ENCODE peak calls at places on chromosomes 4 and X, in ten cellular contexts. One of them, this sample, is unnamed.

GRCh38 chr4:25551608-25552007 is 104.0 kb upstream of the SLC34A2 start:
- DNase-seq in tibial nerve: no peak
- DNase-seq in T-helper 1 cell: no peak
- DNase-seq in stimulated activated CD4-positive, alpha-beta T cell treated with anti-CD3 and anti-CD28 coated beads, Interleukin-1b, Interleukin-23, amount 100 ng/mL, for 1 hour: no peak
- DNase-seq in NAMALWA: no peak
- DNase-seq in germinal center: no peak
- DNase-seq in AML-193: no peak
- DNase-seq in anterior cingulate cortex: no peak
- DNase-seq in ureter: peak; percentile 52
- DNase-seq in mucosa of gallbladder: peak; percentile 53
- DNase-seq in this sample: no peak

GRCh38 chrX:129360175-129360574 is 163.1 kb downstream of the SMARCA1 start:
- DNase-seq in tibial nerve: peak; percentile 45
- DNase-seq in T-helper 1 cell: no peak
- DNase-seq in stimulated activated CD4-positive, alpha-beta T cell treated with anti-CD3 and anti-CD28 coated beads, Interleukin-1b, Interleukin-23, amount 100 ng/mL, for 1 hour: no peak
- DNase-seq in NAMALWA: peak; percentile 62
- DNase-seq in germinal center: peak; percentile 5
- DNase-seq in AML-193: peak; percentile 23
- DNase-seq in anterior cingulate cortex: no peak
- DNase-seq in ureter: no peak
- DNase-seq in mucosa of gallbladder: peak; percentile 32
- DNase-seq in this sample: peak; percentile 2

GRCh38 chrX:68079961-68080360 is 353.3 kb downstream of the OPHN1 start:
- DNase-seq in tibial nerve: no peak
- DNase-seq in T-helper 1 cell: no peak
- DNase-seq in stimulated activated CD4-positive, alpha-beta T cell treated with anti-CD3 and anti-CD28 coated beads, Interleukin-1b, Interleukin-23, amount 100 ng/mL, for 1 hour: no peak
- DNase-seq in NAMALWA: no peak
- DNase-seq in germinal center: no peak
- DNase-seq in AML-193: no peak
- DNase-seq in anterior cingulate cortex: no peak
- DNase-seq in ureter: no peak
- DNase-seq in mucosa of gallbladder: no peak
- DNase-seq in this sample: no peak

GRCh38 chr4:96073446-96073845 is 233.6 kb downstream of the PDHA2 start:
- DNase-seq in tibial nerve: no peak
- DNase-seq in T-helper 1 cell: no peak
- DNase-seq in stimulated activated CD4-positive, alpha-beta T cell treated with anti-CD3 and anti-CD28 coated beads, Interleukin-1b, Interleukin-23, amount 100 ng/mL, for 1 hour: no peak
- DNase-seq in NAMALWA: no peak
- DNase-seq in germinal center: no peak
- DNase-seq in AML-193: no peak
- DNase-seq in anterior cingulate cortex: no peak
- DNase-seq in ureter: no peak
- DNase-seq in mucosa of gallbladder: no peak
- DNase-seq in this sample: no peak

GRCh38 chrX:125673758-125674157 is 354.1 kb downstream of the TEX13C start:
- DNase-seq in tibial nerve: no peak
- DNase-seq in T-helper 1 cell: no peak
- DNase-seq in stimulated activated CD4-positive, alpha-beta T cell treated with anti-CD3 and anti-CD28 coated beads, Interleukin-1b, Interleukin-23, amount 100 ng/mL, for 1 hour: no peak
- DNase-seq in NAMALWA: no peak
- DNase-seq in germinal center: no peak
- DNase-seq in AML-193: no peak
- DNase-seq in anterior cingulate cortex: no peak
- DNase-seq in ureter: no peak
- DNase-seq in mucosa of gallbladder: no peak
- DNase-seq in this sample: no peak

GRCh38 chr4:142236268-142236667 is 599.9 kb downstream of the IL15 start:
- DNase-seq in tibial nerve: no peak
- DNase-seq in T-helper 1 cell: no peak
- DNase-seq in stimulated activated CD4-positive, alpha-beta T cell treated with anti-CD3 and anti-CD28 coated beads, Interleukin-1b, Interleukin-23, amount 100 ng/mL, for 1 hour: no peak
- DNase-seq in NAMALWA: no peak
- DNase-seq in germinal center: no peak
- DNase-seq in AML-193: no peak
- DNase-seq in anterior cingulate cortex: no peak
- DNase-seq in ureter: no peak
- DNase-seq in mucosa of gallbladder: no peak
- DNase-seq in this sample: no peak

GRCh38 chr4:184802203-184803015 is 23.4 kb downstream of the ACSL1 start:
- DNase-seq in tibial nerve: no peak
- DNase-seq in T-helper 1 cell: no peak
- DNase-seq in stimulated activated CD4-positive, alpha-beta T cell treated with anti-CD3 and anti-CD28 coated beads, Interleukin-1b, Interleukin-23, amount 100 ng/mL, for 1 hour: no peak
- DNase-seq in NAMALWA: no peak
- DNase-seq in germinal center: no peak
- DNase-seq in AML-193: no peak
- DNase-seq in anterior cingulate cortex: no peak
- DNase-seq in ureter: no peak
- DNase-seq in mucosa of gallbladder: no peak
- DNase-seq in this sample: no peak

GRCh38 chr4:188934320-188934975 is 795.2 kb downstream of the TRIML1 start:
- DNase-seq in tibial nerve: no peak
- DNase-seq in T-helper 1 cell: no peak
- DNase-seq in stimulated activated CD4-positive, alpha-beta T cell treated with anti-CD3 and anti-CD28 coated beads, Interleukin-1b, Interleukin-23, amount 100 ng/mL, for 1 hour: no peak
- DNase-seq in NAMALWA: no peak
- DNase-seq in germinal center: no peak
- DNase-seq in AML-193: no peak
- DNase-seq in anterior cingulate cortex: no peak
- DNase-seq in ureter: no peak
- DNase-seq in mucosa of gallbladder: peak; percentile 79
- DNase-seq in this sample: no peak

GRCh38 chrX:12894074-12894691 is 12.2 kb upstream of the TLR8 start:
- DNase-seq in tibial nerve: peak; percentile 29
- DNase-seq in T-helper 1 cell: peak; percentile 8
- DNase-seq in stimulated activated CD4-positive, alpha-beta T cell treated with anti-CD3 and anti-CD28 coated beads, Interleukin-1b, Interleukin-23, amount 100 ng/mL, for 1 hour: no peak
- DNase-seq in NAMALWA: peak; percentile 78
- DNase-seq in germinal center: peak; percentile 56
- DNase-seq in AML-193: peak; percentile 13
- DNase-seq in anterior cingulate cortex: no peak
- DNase-seq in ureter: no peak
- DNase-seq in mucosa of gallbladder: no peak
- DNase-seq in this sample: peak; percentile 0

GRCh38 chr4:8688041-8688907 is 95.7 kb downstream of the CPZ start:
- DNase-seq in tibial nerve: no peak
- DNase-seq in T-helper 1 cell: no peak
- DNase-seq in stimulated activated CD4-positive, alpha-beta T cell treated with anti-CD3 and anti-CD28 coated beads, Interleukin-1b, Interleukin-23, amount 100 ng/mL, for 1 hour: no peak
- DNase-seq in NAMALWA: no peak
- DNase-seq in germinal center: peak; percentile 29
- DNase-seq in AML-193: no peak
- DNase-seq in anterior cingulate cortex: peak; percentile 5
- DNase-seq in ureter: no peak
- DNase-seq in mucosa of gallbladder: no peak
- DNase-seq in this sample: peak; percentile 30

GRCh38 chrX:1144293-1144692 is 68.2 kb downstream of the CRLF2 start:
- DNase-seq in tibial nerve: no peak
- DNase-seq in T-helper 1 cell: no peak
- DNase-seq in stimulated activated CD4-positive, alpha-beta T cell treated with anti-CD3 and anti-CD28 coated beads, Interleukin-1b, Interleukin-23, amount 100 ng/mL, for 1 hour: no peak
- DNase-seq in NAMALWA: no peak
- DNase-seq in germinal center: no peak
- DNase-seq in AML-193: no peak
- DNase-seq in anterior cingulate cortex: no peak
- DNase-seq in ureter: no peak
- DNase-seq in mucosa of gallbladder: no peak
- DNase-seq in this sample: no peak

GRCh38 chr4:165326831-165327210 is 648 bp upstream of the MSMO1 start:
- DNase-seq in tibial nerve: no peak
- DNase-seq in T-helper 1 cell: no peak
- DNase-seq in stimulated activated CD4-positive, alpha-beta T cell treated with anti-CD3 and anti-CD28 coated beads, Interleukin-1b, Interleukin-23, amount 100 ng/mL, for 1 hour: no peak
- DNase-seq in NAMALWA: no peak
- DNase-seq in germinal center: peak; percentile 20
- DNase-seq in AML-193: peak; percentile 51
- DNase-seq in anterior cingulate cortex: no peak
- DNase-seq in ureter: no peak
- DNase-seq in mucosa of gallbladder: no peak
- DNase-seq in this sample: no peak

GRCh38 chr4:137956256-137956655 is 285.9 kb downstream of the SLC7A11 start:
- DNase-seq in tibial nerve: no peak
- DNase-seq in T-helper 1 cell: no peak
- DNase-seq in stimulated activated CD4-positive, alpha-beta T cell treated with anti-CD3 and anti-CD28 coated beads, Interleukin-1b, Interleukin-23, amount 100 ng/mL, for 1 hour: no peak
- DNase-seq in NAMALWA: no peak
- DNase-seq in germinal center: no peak
- DNase-seq in AML-193: no peak
- DNase-seq in anterior cingulate cortex: no peak
- DNase-seq in ureter: no peak
- DNase-seq in mucosa of gallbladder: no peak
- DNase-seq in this sample: no peak

GRCh38 chr4:80307183-80307735 is 28.3 kb upstream of the CFAP299 start:
- DNase-seq in tibial nerve: no peak
- DNase-seq in T-helper 1 cell: no peak
- DNase-seq in stimulated activated CD4-positive, alpha-beta T cell treated with anti-CD3 and anti-CD28 coated beads, Interleukin-1b, Interleukin-23, amount 100 ng/mL, for 1 hour: no peak
- DNase-seq in NAMALWA: no peak
- DNase-seq in germinal center: no peak
- DNase-seq in AML-193: no peak
- DNase-seq in anterior cingulate cortex: no peak
- DNase-seq in ureter: no peak
- DNase-seq in mucosa of gallbladder: no peak
- DNase-seq in this sample: no peak

GRCh38 chrX:11470231-11470630 is 177.0 kb downstream of the AMELX start:
- DNase-seq in tibial nerve: no peak
- DNase-seq in T-helper 1 cell: no peak
- DNase-seq in stimulated activated CD4-positive, alpha-beta T cell treated with anti-CD3 and anti-CD28 coated beads, Interleukin-1b, Interleukin-23, amount 100 ng/mL, for 1 hour: no peak
- DNase-seq in NAMALWA: no peak
- DNase-seq in germinal center: no peak
- DNase-seq in AML-193: no peak
- DNase-seq in anterior cingulate cortex: no peak
- DNase-seq in ureter: no peak
- DNase-seq in mucosa of gallbladder: no peak
- DNase-seq in this sample: no peak

GRCh38 chr4:102500371-102501175 is 586 bp upstream of the NFKB1 start:
- DNase-seq in tibial nerve: peak; percentile 36
- DNase-seq in T-helper 1 cell: no peak
- DNase-seq in stimulated activated CD4-positive, alpha-beta T cell treated with anti-CD3 and anti-CD28 coated beads, Interleukin-1b, Interleukin-23, amount 100 ng/mL, for 1 hour: no peak
- DNase-seq in NAMALWA: peak; percentile 55
- DNase-seq in germinal center: peak; percentile 11
- DNase-seq in AML-193: peak; percentile 42
- DNase-seq in anterior cingulate cortex: no peak
- DNase-seq in ureter: peak; percentile 58
- DNase-seq in mucosa of gallbladder: peak; percentile 32
- DNase-seq in this sample: peak; percentile 74

GRCh38 chrX:109966246-109966645 is 36.7 kb upstream of the TMEM164 start:
- DNase-seq in tibial nerve: no peak
- DNase-seq in T-helper 1 cell: no peak
- DNase-seq in stimulated activated CD4-positive, alpha-beta T cell treated with anti-CD3 and anti-CD28 coated beads, Interleukin-1b, Interleukin-23, amount 100 ng/mL, for 1 hour: no peak
- DNase-seq in NAMALWA: no peak
- DNase-seq in germinal center: no peak
- DNase-seq in AML-193: no peak
- DNase-seq in anterior cingulate cortex: no peak
- DNase-seq in ureter: no peak
- DNase-seq in mucosa of gallbladder: no peak
- DNase-seq in this sample: no peak

GRCh38 chr4:1604181-1604705 is 79.9 kb downstream of the FAM53A start:
- DNase-seq in tibial nerve: no peak
- DNase-seq in T-helper 1 cell: no peak
- DNase-seq in stimulated activated CD4-positive, alpha-beta T cell treated with anti-CD3 and anti-CD28 coated beads, Interleukin-1b, Interleukin-23, amount 100 ng/mL, for 1 hour: no peak
- DNase-seq in NAMALWA: no peak
- DNase-seq in germinal center: no peak
- DNase-seq in AML-193: no peak
- DNase-seq in anterior cingulate cortex: no peak
- DNase-seq in ureter: no peak
- DNase-seq in mucosa of gallbladder: no peak
- DNase-seq in this sample: no peak

GRCh38 chrX:108396188-108396885 is 41.9 kb downstream of the COL4A6 start:
- DNase-seq in tibial nerve: no peak
- DNase-seq in T-helper 1 cell: no peak
- DNase-seq in stimulated activated CD4-positive, alpha-beta T cell treated with anti-CD3 and anti-CD28 coated beads, Interleukin-1b, Interleukin-23, amount 100 ng/mL, for 1 hour: no peak
- DNase-seq in NAMALWA: no peak
- DNase-seq in germinal center: no peak
- DNase-seq in AML-193: no peak
- DNase-seq in anterior cingulate cortex: no peak
- DNase-seq in ureter: no peak
- DNase-seq in mucosa of gallbladder: no peak
- DNase-seq in this sample: no peak

GRCh38 chr4:140935259-140935658 is 179.1 kb upstream of the TBC1D9 start:
- DNase-seq in tibial nerve: no peak
- DNase-seq in T-helper 1 cell: no peak
- DNase-seq in stimulated activated CD4-positive, alpha-beta T cell treated with anti-CD3 and anti-CD28 coated beads, Interleukin-1b, Interleukin-23, amount 100 ng/mL, for 1 hour: no peak
- DNase-seq in NAMALWA: no peak
- DNase-seq in germinal center: no peak
- DNase-seq in AML-193: no peak
- DNase-seq in anterior cingulate cortex: no peak
- DNase-seq in ureter: peak; percentile 53
- DNase-seq in mucosa of gallbladder: no peak
- DNase-seq in this sample: no peak

GRCh38 chrX:30748337-30748960 is 95.2 kb downstream of the GK start:
- DNase-seq in tibial nerve: no peak
- DNase-seq in T-helper 1 cell: no peak
- DNase-seq in stimulated activated CD4-positive, alpha-beta T cell treated with anti-CD3 and anti-CD28 coated beads, Interleukin-1b, Interleukin-23, amount 100 ng/mL, for 1 hour: no peak
- DNase-seq in NAMALWA: no peak
- DNase-seq in germinal center: no peak
- DNase-seq in AML-193: no peak
- DNase-seq in anterior cingulate cortex: no peak
- DNase-seq in ureter: no peak
- DNase-seq in mucosa of gallbladder: no peak
- DNase-seq in this sample: no peak